ENCODE peak calls at places on chromosomes 2 and 18, in seven cellular contexts. E, O, Q, Z, X, P and A are unnamed samples.

GRCh38 chr2:44741507-44741906 is 200.0 kb upstream of the SIX3 start:
- DNase-seq in X (no peak), Z (no peak), O (no peak), P (no peak), Q (peak; percentile 31), E (no peak), A (no peak)

GRCh38 chr2:227398684-227399398 is 11.1 kb upstream of the SCYGR1 start:
- DNase-seq in Q (no peak), E (no peak), Z (no peak), O (no peak), X (no peak), P (no peak), A (no peak)

GRCh38 chr2:232494542-232494941 is 6.9 kb upstream of the ECEL1 start:
- DNase-seq in O (no peak), X (no peak), Q (no peak), Z (no peak), P (no peak), E (no peak), A (no peak)

GRCh38 chr2:109373791-109374547 is 239.8 kb downstream of the SEPTIN10 start:
- DNase-seq in E (no peak), Q (no peak), Z (no peak), P (peak; percentile 26), X (peak; percentile 7), O (no peak), A (no peak)

GRCh38 chr2:148124271-148124670 is 103.4 kb downstream of the MBD5 start:
- DNase-seq in Q (no peak), X (no peak), P (no peak), O (no peak), Z (no peak), E (no peak), A (peak; percentile 20)

GRCh38 chr2:219684721-219685689 is 57.6 kb downstream of the SLC4A3 start:
- DNase-seq in P (peak; percentile 73), O (peak; percentile 66), Z (peak; percentile 90), X (no peak), E (peak; percentile 51), Q (peak; percentile 61), A (peak; percentile 63)

GRCh38 chr2:55590810-55591440 is 26.5 kb downstream of the PPP4R3B start:
- DNase-seq in Q (no peak), O (peak; percentile 11), Z (peak; percentile 76), P (no peak), X (no peak), E (peak; percentile 35), A (no peak)

GRCh38 chr2:176984987-176985386 is 227.6 kb upstream of the HNRNPA3 start:
- DNase-seq in X (no peak), O (no peak), Z (no peak), Q (no peak), E (no peak), P (no peak), A (no peak)

GRCh38 chr18:5543036-5543671 is 643 bp downstream of the EPB41L3 start:
- DNase-seq in P (peak; percentile 72), O (no peak), X (peak; percentile 52), Z (no peak), Q (no peak), E (no peak), A (no peak)

GRCh38 chr2:37809525-37809924 is 115.6 kb upstream of the RMDN2 start:
- DNase-seq in E (no peak), O (no peak), Q (no peak), Z (peak; percentile 12), P (no peak), X (peak; percentile 33), A (peak; percentile 47)

GRCh38 chr2:233100192-233100998 is 40.3 kb downstream of the INPP5D start:
- DNase-seq in Z (no peak), O (peak; percentile 95), Q (no peak), X (no peak), E (no peak), P (no peak), A (no peak)

GRCh38 chr2:105812180-105813044 is 67.7 kb downstream of the NCK2 start:
- DNase-seq in E (no peak), Q (peak; percentile 60), Z (no peak), P (peak; percentile 46), O (no peak), X (peak; percentile 44), A (no peak)

GRCh38 chr2:169478339-169478738 is 955 bp upstream of the BBS5 start:
- DNase-seq in Q (peak; percentile 28), Z (no peak), O (no peak), P (no peak), X (no peak), E (no peak), A (no peak)

GRCh38 chr2:6401301-6401700 is 464.4 kb downstream of the CMPK2 start:
- DNase-seq in X (no peak), O (no peak), P (no peak), Z (no peak), E (no peak), Q (no peak), A (no peak)

GRCh38 chr2:164514491-164514890 is 106.8 kb downstream of the GRB14 start:
- DNase-seq in X (no peak), Q (peak; percentile 88), P (no peak), Z (no peak), E (no peak), O (no peak), A (peak; percentile 15)

GRCh38 chr18:76730901-76731300 is 91.5 kb upstream of the ZNF236 start:
- DNase-seq in O (no peak), X (no peak), Q (no peak), E (no peak), P (no peak), Z (no peak), A (no peak)

GRCh38 chr2:33681333-33681732 is 82.2 kb upstream of the FAM98A start:
- DNase-seq in X (no peak), O (no peak), Q (no peak), P (no peak), Z (no peak), E (no peak), A (no peak)

GRCh38 chr18:27808678-27809077 is 368.3 kb downstream of the CDH2 start:
- DNase-seq in O (no peak), P (no peak), Z (no peak), X (no peak), E (no peak), Q (no peak), A (no peak)

GRCh38 chr18:6039055-6039454 is 143.7 kb upstream of the TMEM200C start:
- DNase-seq in E (no peak), O (no peak), X (no peak), P (no peak), Q (no peak), Z (no peak), A (no peak)

GRCh38 chr2:12719400-12720104 is 2.8 kb downstream of the TRIB2 start:
- DNase-seq in O (no peak), Q (no peak), P (no peak), E (no peak), X (no peak), Z (no peak), A (no peak)

GRCh38 chr2:195312662-195313061 is 344.4 kb upstream of the SLC39A10 start:
- DNase-seq in O (no peak), X (no peak), E (no peak), Z (no peak), Q (no peak), P (no peak), A (no peak)

GRCh38 chr2:216696751-216697560 is 1.6 kb upstream of the IGFBP5 start:
- DNase-seq in X (no peak), Q (no peak), P (no peak), Z (peak; percentile 48), E (no peak), O (no peak), A (no peak)
- TF ChIP-seq JUND in X (no peak), Q (no peak), P (no peak), Z (no peak), E (no peak), O (no peak), A (no peak)

DNA sequence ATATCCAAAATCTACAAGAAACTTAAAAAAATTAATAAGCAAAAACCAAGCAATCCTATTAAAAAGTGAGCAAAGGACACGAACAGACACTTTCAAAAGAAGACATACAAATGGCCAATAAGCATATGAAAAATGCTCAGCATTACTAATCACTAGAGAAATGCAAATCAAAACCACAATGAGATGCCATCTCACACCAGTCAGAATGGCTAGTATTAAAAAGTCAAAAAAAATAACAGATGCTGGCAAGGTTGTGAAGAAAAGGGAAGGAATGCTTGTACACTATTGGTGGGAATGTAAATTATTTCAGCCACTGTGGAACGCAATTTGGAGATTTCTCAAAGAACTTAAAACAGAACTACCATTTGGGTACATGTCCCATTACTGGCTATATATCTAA is 128.8 kb upstream of the SESTD1 start:
- DNase-seq in X (no peak), P (no peak), O (no peak), E (no peak), Z (no peak), Q (no peak), A (no peak)
- TF ChIP-seq JUND in X (no peak), P (no peak), O (no peak), E (no peak), Z (no peak), Q (no peak), A (no peak)

GRCh38 chr2:199488772-199489400 is 31.1 kb upstream of the SATB2 start:
- DNase-seq in Q (peak; percentile 54), Z (peak; percentile 60), O (no peak), P (peak; percentile 88), X (peak; percentile 59), E (peak; percentile 67), A (peak; percentile 59)
- TF ChIP-seq JUND in Q (no peak), Z (no peak), O (no peak), P (no peak), X (no peak), E (no peak), A (no peak)

GRCh38 chr2:189287363-189287762 is 107.8 kb upstream of the COL5A2 start:
- DNase-seq in Z (no peak), P (no peak), Q (no peak), X (no peak), E (no peak), O (no peak), A (no peak)

GRCh38 chr2:189281151-189281550 is 101.6 kb upstream of the COL5A2 start:
- DNase-seq in Z (no peak), E (no peak), O (no peak), X (no peak), P (no peak), Q (no peak), A (no peak)

GRCh38 chr2:189287982-189288494 is 108.5 kb upstream of the COL5A2 start:
- DNase-seq in P (no peak), Z (peak; percentile 34), E (no peak), X (peak; percentile 23), O (no peak), Q (peak; percentile 49), A (no peak)

GRCh38 chr2:189285351-189285750 is 105.8 kb upstream of the COL5A2 start:
- DNase-seq in Q (no peak), O (no peak), Z (no peak), P (no peak), E (no peak), X (no peak), A (no peak)

DNA sequence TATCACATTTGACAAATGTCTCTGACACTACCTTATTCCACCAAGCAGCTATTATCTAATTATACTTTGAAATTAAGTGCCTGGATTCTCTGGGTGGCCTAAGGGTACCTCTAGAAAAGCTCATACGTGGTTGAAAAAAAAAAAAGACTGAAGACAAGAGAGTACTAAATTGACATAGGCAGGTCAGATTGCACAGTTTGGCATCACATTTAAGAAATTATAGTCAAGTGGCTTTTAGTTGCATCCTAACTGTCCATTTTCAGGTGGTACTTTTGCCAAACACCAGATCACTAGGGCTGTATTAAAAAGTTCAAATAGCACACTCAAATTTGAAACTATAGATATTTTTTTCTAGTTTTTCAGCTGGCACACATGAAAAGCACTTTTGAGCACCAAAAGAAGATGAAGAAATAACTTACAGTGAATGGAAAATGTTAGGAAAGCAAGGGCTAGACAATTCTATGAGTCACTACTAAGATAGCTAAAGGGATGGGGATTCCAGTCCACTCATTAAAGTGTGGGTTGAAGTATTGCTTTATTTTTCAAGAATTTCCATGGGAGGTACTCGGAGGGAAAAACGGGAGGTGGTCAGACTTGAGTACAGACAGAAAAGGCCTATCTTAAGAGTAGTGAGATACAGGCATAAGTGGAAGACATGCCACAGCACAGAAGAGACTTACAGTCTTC is 106.5 kb upstream of the COL5A2 start:
- DNase-seq in Z (no peak), P (no peak), X (no peak), Q (no peak), E (no peak), O (no peak), A (no peak)
- TF ChIP-seq JUND in Z (no peak), P (no peak), X (peak; percentile 91), Q (no peak), E (no peak), O (no peak), A (no peak)